ENCODE peak calls at places on chromosomes 2 and 18, in seven cellular contexts. One of them, this sample, is unnamed.

GRCh38 chr2:100391735-100392515 is 25.5 kb downstream of the CHST10 start:
- DNase-seq in upper lobe of right lung: no peak
- DNase-seq in NCI-H1092: no peak
- DNase-seq in naive thymus-derived CD8-positive, alpha-beta T cell: no peak
- DNase-seq in amniotic epithelial cell: no peak
- DNase-seq in ELR: no peak
- DNase-seq in dermis blood vessel endothelial cell: no peak
- DNase-seq in this sample: no peak

GRCh38 chr18:39962546-39962945 is 1992.5 kb upstream of the PIK3C3 start:
- DNase-seq in upper lobe of right lung: no peak
- DNase-seq in NCI-H1092: no peak
- DNase-seq in naive thymus-derived CD8-positive, alpha-beta T cell: no peak
- DNase-seq in amniotic epithelial cell: no peak
- DNase-seq in ELR: no peak
- DNase-seq in dermis blood vessel endothelial cell: no peak
- DNase-seq in this sample: no peak

GRCh38 chr2:198129609-198130008 is 325.2 kb downstream of the PLCL1 start:
- DNase-seq in upper lobe of right lung: no peak
- DNase-seq in NCI-H1092: no peak
- DNase-seq in naive thymus-derived CD8-positive, alpha-beta T cell: no peak
- DNase-seq in amniotic epithelial cell: no peak
- DNase-seq in ELR: no peak
- DNase-seq in dermis blood vessel endothelial cell: no peak
- DNase-seq in this sample: no peak

GRCh38 chr2:39550701-39551285 is 113.7 kb upstream of the MAP4K3 start:
- DNase-seq in upper lobe of right lung: no peak
- DNase-seq in NCI-H1092: no peak
- DNase-seq in naive thymus-derived CD8-positive, alpha-beta T cell: no peak
- DNase-seq in amniotic epithelial cell: peak
- DNase-seq in ELR: peak
- DNase-seq in dermis blood vessel endothelial cell: peak
- DNase-seq in this sample: no peak

GRCh38 chr18:47754311-47755101 is 176.0 kb downstream of the SMAD2 start:
- DNase-seq in upper lobe of right lung: peak
- DNase-seq in NCI-H1092: peak
- DNase-seq in naive thymus-derived CD8-positive, alpha-beta T cell: peak
- DNase-seq in amniotic epithelial cell: no peak
- DNase-seq in ELR: peak
- DNase-seq in dermis blood vessel endothelial cell: peak
- DNase-seq in this sample: peak

GRCh38 chr2:67841711-67842110 is 221.1 kb downstream of the C1D start:
- DNase-seq in upper lobe of right lung: no peak
- DNase-seq in NCI-H1092: no peak
- DNase-seq in naive thymus-derived CD8-positive, alpha-beta T cell: no peak
- DNase-seq in amniotic epithelial cell: no peak
- DNase-seq in ELR: no peak
- DNase-seq in dermis blood vessel endothelial cell: no peak
- DNase-seq in this sample: no peak

GRCh38 chr2:198374375-198375072 is 570.1 kb downstream of the PLCL1 start:
- DNase-seq in upper lobe of right lung: no peak
- DNase-seq in NCI-H1092: peak
- DNase-seq in naive thymus-derived CD8-positive, alpha-beta T cell: no peak
- DNase-seq in amniotic epithelial cell: peak
- DNase-seq in ELR: peak
- DNase-seq in dermis blood vessel endothelial cell: peak
- DNase-seq in this sample: peak

GRCh38 chr2:10432315-10433181 is 15.6 kb downstream of the ODC1 start:
- DNase-seq in upper lobe of right lung: no peak
- DNase-seq in NCI-H1092: no peak
- DNase-seq in naive thymus-derived CD8-positive, alpha-beta T cell: no peak
- DNase-seq in amniotic epithelial cell: no peak
- DNase-seq in ELR: peak
- DNase-seq in dermis blood vessel endothelial cell: peak
- DNase-seq in this sample: no peak

GRCh38 chr2:206442854-206443734 is at the start of gene ADAM23:
- DNase-seq in upper lobe of right lung: no peak
- DNase-seq in NCI-H1092: peak
- DNase-seq in naive thymus-derived CD8-positive, alpha-beta T cell: no peak
- DNase-seq in amniotic epithelial cell: no peak
- DNase-seq in ELR: peak
- DNase-seq in dermis blood vessel endothelial cell: peak
- DNase-seq in this sample: peak

GRCh38 chr2:54470241-54470938 is 14.3 kb downstream of the SPTBN1 start:
- DNase-seq in upper lobe of right lung: no peak
- DNase-seq in NCI-H1092: no peak
- DNase-seq in naive thymus-derived CD8-positive, alpha-beta T cell: no peak
- DNase-seq in amniotic epithelial cell: peak
- DNase-seq in ELR: peak
- DNase-seq in dermis blood vessel endothelial cell: peak
- DNase-seq in this sample: no peak

GRCh38 chr2:224086226-224086911 is 47.3 kb upstream of the SERPINE2 start:
- DNase-seq in upper lobe of right lung: no peak
- DNase-seq in NCI-H1092: no peak
- DNase-seq in naive thymus-derived CD8-positive, alpha-beta T cell: no peak
- DNase-seq in amniotic epithelial cell: peak
- DNase-seq in ELR: peak
- DNase-seq in dermis blood vessel endothelial cell: peak
- DNase-seq in this sample: no peak

GRCh38 chr2:9979977-9980376 is 28.5 kb downstream of the GRHL1 start:
- DNase-seq in upper lobe of right lung: no peak
- DNase-seq in NCI-H1092: no peak
- DNase-seq in naive thymus-derived CD8-positive, alpha-beta T cell: peak
- DNase-seq in amniotic epithelial cell: no peak
- DNase-seq in ELR: no peak
- DNase-seq in dermis blood vessel endothelial cell: no peak
- DNase-seq in this sample: no peak

This sample was measured in KBM-7.